ENCODE peak calls at places on chromosomes 2 and 18, in seven cellular contexts. E is lower lobe of right lung, B is A549, S is fibroblast of pulmonary artery, I is BJ, K is stomach, G is suprapubic skin. Y is an unnamed sample.

GRCh38 chr2:124563415-124563814 is 538.3 kb downstream of the CNTNAP5 start:
- DNase-seq in E (no peak), S (no peak), K (no peak), G (no peak), I (no peak), B (no peak), Y (no peak)

GRCh38 chr2:218607436-218608115 is at the start of gene PLCD4:
- DNase-seq in K (no peak), I (peak), S (peak), B (no peak), G (no peak), E (no peak), Y (peak)

GRCh38 chr2:241225983-241226382 is 37.5 kb downstream of the ANO7 start:
- DNase-seq in E (peak), K (no peak), S (no peak), I (no peak), B (no peak), G (peak), Y (no peak)

GRCh38 chr2:88684519-88684918 is 7.0 kb upstream of the RPIA start:
- DNase-seq in B (no peak), G (no peak), I (no peak), K (no peak), E (no peak), S (no peak), Y (no peak)

GRCh38 chr2:202693503-202693902 is 58.7 kb downstream of the FAM117B start:
- DNase-seq in E (no peak), I (no peak), K (no peak), S (no peak), G (no peak), B (no peak), Y (no peak)

GRCh38 chr2:73851274-73851673 is 22.5 kb downstream of the STAMBP start:
- DNase-seq in B (peak), G (no peak), K (peak), E (no peak), S (peak), I (no peak), Y (no peak)

GRCh38 chr2:43201497-43201896 is 24.9 kb downstream of the ZFP36L2 start:
- DNase-seq in G (no peak), I (no peak), E (no peak), B (no peak), K (no peak), S (no peak), Y (no peak)

GRCh38 chr2:216057688-216058193 is 23.9 kb downstream of the PECR start:
- DNase-seq in I (peak), S (no peak), K (peak), B (peak), G (no peak), E (peak), Y (peak)

GRCh38 chr2:210667726-210668125 is 111.3 kb downstream of the CPS1 start:
- DNase-seq in G (no peak), E (no peak), K (no peak), I (no peak), B (no peak), S (no peak), Y (peak)

GRCh38 chr2:60054571-60055340 is 498.7 kb downstream of the BCL11A start:
- DNase-seq in E (no peak), I (no peak), K (peak), B (no peak), S (no peak), G (no peak), Y (no peak)

GRCh38 chr2:215498411-215498810 is 62.5 kb upstream of the FN1 start:
- DNase-seq in K (peak), S (peak), G (no peak), E (no peak), B (peak), I (no peak), Y (no peak)

GRCh38 chr18:79621501-79621900 is 58.1 kb upstream of the CTDP1 start:
- DNase-seq in I (no peak), K (no peak), G (peak), S (no peak), E (peak), B (no peak), Y (no peak)

GRCh38 chr2:20521682-20522189 is 74.9 kb downstream of the RHOB start:
- DNase-seq in G (no peak), I (no peak), B (no peak), E (no peak), S (no peak), K (no peak), Y (no peak)

GRCh38 chr2:85438291-85439110 is 20.0 kb downstream of the SH2D6 start:
- DNase-seq in B (no peak), K (peak), S (no peak), E (no peak), G (peak), I (no peak), Y (no peak)

GRCh38 chr2:126793885-126794613 is 104.6 kb upstream of the TEX51 start:
- DNase-seq in B (no peak), G (peak), E (no peak), K (peak), I (no peak), S (no peak), Y (no peak)

GRCh38 chr2:10301946-10302478 is 692 bp upstream of the HPCAL1 start:
- DNase-seq in E (peak), G (no peak), B (no peak), I (no peak), K (no peak), S (no peak), Y (no peak)
- H3K4me3 ChIP-seq in E (peak), G (peak), B (peak), I (peak), K (peak), S (peak), Y (peak)

GRCh38 chr18:55275042-55275897 is 312.7 kb downstream of the TCF4 start:
- DNase-seq in G (peak), I (no peak), S (peak), E (no peak), K (no peak), B (no peak), Y (peak)
- TF ChIP-seq CTCF in G (no peak), I (no peak), S (peak), E (no peak), K (no peak), B (no peak), Y (peak)

DNA sequence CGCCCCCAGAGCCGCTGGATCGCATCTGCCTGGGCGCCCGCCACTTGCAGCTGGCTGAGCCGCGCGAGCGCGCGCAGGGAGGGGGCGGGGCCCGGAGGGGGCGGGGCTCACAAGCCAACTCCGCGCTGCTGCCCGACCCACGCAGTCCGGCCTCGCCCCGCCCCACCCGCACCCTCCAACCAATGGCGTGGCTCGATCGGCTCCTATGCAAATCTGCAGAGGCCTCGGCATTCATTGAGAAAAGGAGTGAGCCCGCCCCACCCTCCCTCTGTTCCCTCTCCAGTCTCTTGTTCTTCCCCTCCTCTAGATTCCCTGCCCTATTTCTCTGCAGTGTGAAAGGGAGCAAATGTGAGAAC is at the start of gene ALK:
- DNase-seq in B (peak), G (peak), E (peak), S (peak), I (peak), K (peak), Y (peak)
- H3K4me3 ChIP-seq in B (peak), G (peak), E (peak), S (no peak), I (peak), K (peak), Y (peak)

GRCh38 chr2:28552045-28552823 is 56.4 kb downstream of the PLB1 start:
- DNase-seq in E (no peak), B (no peak), S (peak), I (no peak), G (no peak), K (no peak), Y (peak)

GRCh38 chr2:28558421-28558820 is 62.6 kb downstream of the PLB1 start:
- DNase-seq in S (peak), K (no peak), I (no peak), G (no peak), B (no peak), E (no peak), Y (no peak)

GRCh38 chr2:28556303-28556702 is 60.4 kb downstream of the PLB1 start:
- DNase-seq in B (no peak), E (no peak), S (no peak), K (no peak), I (no peak), G (no peak), Y (no peak)

GRCh38 chr2:28558918-28559317 is 63.1 kb downstream of the PLB1 start:
- DNase-seq in G (no peak), B (no peak), S (peak), K (no peak), E (no peak), I (no peak), Y (no peak)

DNA sequence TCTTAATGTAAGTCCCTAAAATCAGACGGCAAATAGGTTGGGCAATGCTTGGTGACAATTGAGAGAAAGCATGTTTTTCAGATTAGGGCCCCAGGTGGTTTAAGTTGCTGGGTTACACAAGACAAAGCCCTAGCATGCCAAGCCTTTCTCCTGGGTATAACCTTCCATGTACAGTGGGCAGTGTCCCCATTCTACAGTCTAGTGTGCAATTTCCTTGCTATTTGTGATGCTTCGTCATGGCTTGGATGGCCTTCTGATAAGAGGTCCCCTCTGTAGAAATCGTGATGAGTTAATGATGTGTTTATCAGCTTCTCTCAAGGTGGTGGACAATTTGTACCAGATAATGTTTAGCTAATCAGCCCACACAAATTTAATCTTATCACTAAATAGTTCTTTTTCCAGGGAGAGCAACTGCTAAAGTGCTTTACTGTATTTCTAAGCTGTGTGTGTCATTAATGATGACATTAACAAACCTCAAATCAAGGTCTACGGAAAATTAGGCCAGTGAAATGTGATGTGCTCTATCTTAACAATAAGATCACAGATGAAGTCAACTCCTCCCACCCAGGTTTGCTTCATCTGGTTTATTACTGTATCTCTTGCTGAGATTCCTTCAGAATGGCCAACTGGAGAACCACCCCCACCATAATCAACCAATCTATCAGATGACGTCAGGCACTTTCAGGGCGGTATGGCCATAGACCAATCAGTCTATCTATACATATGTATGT is 61.7 kb downstream of the PLB1 start:
- DNase-seq in K (no peak), I (no peak), E (no peak), S (peak), B (no peak), G (no peak), Y (no peak)
- TF ChIP-seq CTCF in K (no peak), I (no peak), E (no peak), S (no peak), B (no peak), G (no peak), Y (no peak)

GRCh38 chr2:200373973-200374416 is 67.5 kb downstream of the SPATS2L start:
- DNase-seq in B (no peak), S (no peak), K (no peak), E (no peak), I (no peak), G (no peak), Y (no peak)
- H3K4me3 ChIP-seq in B (peak), S (no peak), K (peak), E (peak), I (no peak), G (peak), Y (no peak)

DNA sequence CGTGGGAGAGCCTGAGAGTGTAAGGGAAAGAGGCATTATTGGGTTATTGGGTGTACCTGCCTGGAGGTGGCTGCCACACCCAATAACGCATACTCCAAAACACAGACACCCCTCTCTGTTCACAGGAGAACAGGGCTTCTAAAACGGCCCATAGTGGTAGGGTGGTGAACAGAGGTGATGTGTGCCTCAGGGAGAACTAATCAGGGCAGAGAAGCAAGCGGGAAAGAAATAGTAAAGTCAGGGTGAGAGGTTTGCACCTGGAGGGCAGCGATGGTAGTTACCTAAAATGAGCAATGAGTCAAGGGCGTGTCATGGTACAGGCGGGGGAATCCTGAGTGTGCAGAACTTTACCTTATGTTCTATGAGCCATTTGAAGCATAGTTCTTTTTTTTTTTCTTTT is 21.5 kb upstream of the VPS4B start:
- DNase-seq in K (no peak), E (no peak), G (no peak), I (no peak), B (no peak), S (no peak), Y (no peak)
- TF ChIP-seq CTCF in K (no peak), E (no peak), G (peak), I (no peak), B (no peak), S (no peak), Y (no peak)

DNA sequence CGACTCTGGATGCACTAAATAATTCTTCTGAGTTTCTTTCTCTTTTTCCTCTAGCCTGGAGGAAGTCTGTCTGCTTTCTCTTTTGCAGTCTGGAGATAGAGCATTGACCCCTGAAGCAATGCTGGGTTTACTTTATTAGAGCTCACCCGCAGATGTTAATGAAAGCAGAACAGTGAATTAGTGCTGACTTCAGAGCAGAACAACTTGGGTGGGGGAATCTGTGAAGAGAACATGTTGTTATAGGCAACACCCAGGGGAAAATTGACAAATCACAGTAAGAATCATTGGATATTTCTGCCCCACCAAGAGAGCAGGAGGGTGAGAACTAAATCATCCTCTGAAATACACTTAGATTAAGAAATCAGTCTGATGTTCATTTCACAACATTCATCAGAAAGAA is 164.9 kb downstream of the FMNL2 start:
- DNase-seq in E (no peak), I (no peak), B (no peak), S (peak), G (no peak), K (no peak), Y (no peak)
- H3K4me3 ChIP-seq in E (no peak), I (no peak), B (no peak), S (no peak), G (no peak), K (no peak), Y (no peak)

DNA sequence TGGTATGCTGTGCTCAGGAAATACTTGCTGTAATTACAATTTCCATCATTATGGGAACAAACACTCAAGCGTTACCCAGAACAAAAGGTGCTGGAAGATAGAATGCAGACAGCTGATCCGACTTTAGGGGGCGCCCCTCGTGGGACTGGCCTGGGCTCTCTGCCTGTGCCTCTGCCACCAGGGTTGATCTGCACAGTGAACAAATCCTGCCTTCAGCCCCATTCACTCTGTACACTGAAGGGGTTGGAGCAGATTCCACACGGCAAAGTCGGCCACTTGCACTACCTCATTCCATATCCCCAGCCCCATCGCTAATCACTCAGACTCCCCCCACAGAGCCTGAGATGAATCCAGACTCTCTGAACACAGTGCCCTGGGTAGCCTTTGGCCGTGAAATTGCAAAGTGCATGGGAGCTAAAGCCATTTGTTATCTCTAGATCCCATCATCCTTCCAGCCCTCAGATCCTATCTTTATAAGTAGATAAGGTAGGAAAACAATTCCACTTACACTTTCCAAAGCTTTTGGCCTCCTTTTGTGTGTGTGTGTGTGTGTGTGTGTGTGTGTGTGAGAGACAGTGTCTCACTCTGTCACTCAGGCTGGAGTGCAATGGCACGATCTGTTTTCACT is 69.3 kb downstream of the INPP5D start:
- DNase-seq in S (no peak), I (no peak), B (peak), G (no peak), K (no peak), E (no peak), Y (no peak)
- TF ChIP-seq CTCF in S (peak), I (peak), B (no peak), G (no peak), K (no peak), E (no peak), Y (no peak)

Y was measured in AG09309.